ENCODE peak calls at places on chromosomes 4 and X, in seven cellular contexts. S is IMR-90, Y is HCT116, R is K562, O is heart left ventricle, J is A549, E is body of pancreas. X is an unnamed sample. For H3K4me1, the result is how much of the 10 kb centered on the place peaks cover.

GRCh38 chrX:43706786-43707185 is 50.7 kb downstream of the MAOA start:
- ATAC-seq in O (no peak), J (no peak), Y (no peak), E (no peak), S (peak), R (no peak), X (no peak)

GRCh38 chrX:69136546-69137331 is 28.5 kb downstream of the PJA1 start:
- ATAC-seq in S (peak), Y (no peak), R (peak), E (no peak), J (no peak), O (peak), X (peak)

GRCh38 chr4:73573794-73574528 is 46.3 kb downstream of the RASSF6 start:
- ATAC-seq in J (peak), E (peak), S (peak), Y (peak), O (peak), R (peak), X (peak)

GRCh38 chr4:52244773-52245360 is 193.8 kb downstream of the SPATA18 start:
- ATAC-seq in E (no peak), S (no peak), Y (no peak), O (peak), J (no peak), R (no peak), X (no peak)

GRCh38 chr4:41257901-41258300 is 1.2 kb downstream of the UCHL1 start:
- ATAC-seq in E (no peak), O (no peak), R (no peak), S (no peak), J (no peak), Y (no peak), X (no peak)

GRCh38 chr4:152680988-152681731 is 1.4 kb upstream of the TMEM154 start:
- ATAC-seq in R (no peak), Y (peak), E (no peak), J (peak), S (peak), O (no peak), X (no peak)

GRCh38 chr4:75698963-75699228 is 25.5 kb upstream of the USO1 start:
- ATAC-seq in Y (no peak), S (no peak), O (no peak), E (no peak), R (peak), J (no peak), X (no peak)

GRCh38 chrX:8851487-8851886 is 50.3 kb upstream of the FAM9A start:
- ATAC-seq in R (no peak), S (no peak), J (no peak), Y (no peak), O (no peak), E (no peak), X (no peak)

GRCh38 chrX:85052636-85053343 is 49.1 kb downstream of the APOOL start:
- ATAC-seq in R (no peak), E (no peak), S (peak), J (peak), O (no peak), Y (no peak), X (peak)

GRCh38 chrX:40088299-40088625 is 9.5 kb downstream of the BCOR start:
- ATAC-seq in R (no peak), S (no peak), Y (no peak), O (no peak), J (no peak), E (no peak), X (no peak)
- H3K4me1 ChIP-seq in R (half or more), S (under half), Y (half or more), O (under half), J (under half), E (half or more), X (half or more)

GRCh38 chr4:76982638-76983579 is 33.4 kb downstream of the SEPTIN11 start:
- ATAC-seq in S (no peak), O (no peak), E (no peak), J (peak), R (peak), Y (peak), X (no peak)

GRCh38 chr4:76984127-76984526 is 34.6 kb downstream of the SEPTIN11 start:
- ATAC-seq in O (no peak), S (no peak), Y (peak), J (peak), R (peak), E (no peak), X (peak)

GRCh38 chr4:76987153-76987562 is 37.6 kb downstream of the SEPTIN11 start:
- ATAC-seq in J (no peak), S (peak), O (no peak), Y (no peak), E (peak), R (no peak), X (no peak)

GRCh38 chr4:76987685-76988084 is 38.1 kb downstream of the SEPTIN11 start:
- ATAC-seq in E (no peak), O (no peak), Y (no peak), R (no peak), S (peak), J (no peak), X (no peak)

GRCh38 chr4:76984788-76985211 is 35.2 kb downstream of the SEPTIN11 start:
- ATAC-seq in R (no peak), E (peak), Y (no peak), O (peak), J (no peak), S (peak), X (peak)
- TF ChIP-seq POLR2A in R (no peak), E (no peak), Y (no peak), O (no peak), J (no peak), S (no peak), X (no peak)

GRCh38 chr4:72383439-72383838 is 185.6 kb downstream of the ADAMTS3 start:
- ATAC-seq in E (no peak), R (no peak), S (peak), O (no peak), Y (no peak), J (no peak), X (no peak)
- H3K4me3 ChIP-seq in E (no peak), R (no peak), S (no peak), O (no peak), Y (no peak), J (no peak), X (no peak)

DNA sequence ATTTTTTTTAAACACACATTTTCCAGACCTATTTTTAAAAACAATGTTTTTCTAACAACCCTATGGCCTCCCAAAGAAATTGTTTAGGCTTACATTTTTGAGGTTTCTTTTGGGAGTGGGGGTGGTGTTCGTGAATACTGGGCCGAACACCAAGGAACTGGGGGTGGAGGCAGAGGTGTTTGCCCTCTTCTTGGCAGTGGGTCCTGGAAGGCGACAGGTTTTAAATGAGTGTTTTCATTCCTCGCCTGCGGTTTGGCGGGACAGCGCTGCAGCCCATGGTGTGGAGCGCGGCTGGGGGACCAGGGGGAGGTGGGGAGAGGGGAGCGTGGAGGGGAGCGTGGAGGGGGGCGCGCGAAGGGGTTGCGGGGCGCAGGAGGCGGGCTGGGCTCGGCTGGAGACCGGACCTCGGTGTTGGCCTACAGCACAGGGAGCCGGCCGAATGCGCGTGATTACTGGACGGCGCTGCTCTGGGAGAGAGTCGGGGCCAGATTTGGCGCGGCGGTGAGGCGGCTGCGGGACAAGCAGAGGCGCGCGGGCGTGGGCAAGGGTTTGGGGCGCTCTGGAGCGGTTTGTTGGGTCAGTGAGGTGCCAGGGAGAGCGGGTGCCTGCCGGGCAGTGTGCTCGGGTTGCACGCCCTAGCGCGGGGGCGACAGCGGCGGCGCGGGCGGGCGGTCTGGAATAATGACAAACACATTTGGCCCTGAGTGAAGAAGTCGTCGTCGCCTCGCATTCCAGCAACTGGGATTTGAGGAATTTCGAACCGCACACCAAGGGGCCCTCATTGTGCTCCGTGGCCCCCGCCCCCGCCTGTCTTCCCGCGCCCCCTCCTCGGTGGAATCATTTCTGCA is 762 bp downstream of the PDGFRA start:
- ATAC-seq in E (no peak), R (no peak), S (no peak), Y (no peak), J (no peak), O (no peak), X (no peak)
- H3K4me1 ChIP-seq in E (half or more), R (under half), S (under half), Y (under half), J (under half), O (half or more), X (under half)

X was measured in gastroesophageal sphincter.